ENCODE peak calls at places on chromosome 15, in nine cellular contexts. A, T, V, F, L, R, G, Q and I are unnamed samples.

GRCh38 chr15:50135123-50135541 is 16.1 kb upstream of the ATP8B4 start:
- DNase-seq in A (no peak), T (no peak), V (no peak), F (no peak), L (peak; percentile 73), R (peak; percentile 66), G (no peak), Q (no peak), I (no peak)

GRCh38 chr15:101308604-101309435 is 13.8 kb upstream of the SNRPA1 start:
- DNase-seq in A (no peak), T (no peak), V (no peak), F (no peak), L (no peak), R (no peak), G (no peak), Q (no peak), I (no peak)

GRCh38 chr15:79168922-79169322 is 78.3 kb upstream of the RASGRF1 start:
- DNase-seq in A (no peak), T (no peak), V (peak; percentile 52), F (peak; percentile 74), L (no peak), R (peak; percentile 3), G (peak; percentile 37), Q (peak; percentile 69), I (no peak)

GRCh38 chr15:50260969-50261496 is 4.5 kb downstream of the HDC start:
- DNase-seq in A (peak; percentile 49), T (no peak), V (no peak), F (no peak), L (no peak), R (peak; percentile 20), G (no peak), Q (no peak), I (no peak)

GRCh38 chr15:31276596-31277298 is 49.9 kb upstream of the KLF13 start:
- DNase-seq in A (no peak), T (no peak), V (no peak), F (no peak), L (no peak), R (no peak), G (no peak), Q (no peak), I (no peak)

GRCh38 chr15:77519540-77519939 is 98.9 kb downstream of the HMG20A start:
- DNase-seq in A (no peak), T (no peak), V (no peak), F (no peak), L (no peak), R (no peak), G (no peak), Q (no peak), I (no peak)

GRCh38 chr15:42118650-42119531 is 24.5 kb upstream of the PLA2G4D start:
- DNase-seq in A (no peak), T (no peak), V (peak; percentile 45), F (peak; percentile 58), L (no peak), R (no peak), G (no peak), Q (no peak), I (no peak)

GRCh38 chr15:94000603-94001002 is 230.8 kb upstream of the MCTP2 start:
- DNase-seq in A (no peak), T (no peak), V (no peak), F (no peak), L (no peak), R (no peak), G (no peak), Q (no peak), I (no peak)

GRCh38 chr15:36914466-36914865 is 185.9 kb downstream of the MEIS2 start:
- DNase-seq in A (no peak), T (no peak), V (peak; percentile 83), F (no peak), L (no peak), R (no peak), G (no peak), Q (no peak), I (no peak)

GRCh38 chr15:31457631-31458526 is 131.2 kb downstream of the KLF13 start:
- DNase-seq in A (no peak), T (peak; percentile 15), V (peak; percentile 69), F (peak; percentile 82), L (peak; percentile 94), R (peak; percentile 81), G (no peak), Q (no peak), I (no peak)

GRCh38 chr15:51160484-51160883 is 65.8 kb upstream of the TNFAIP8L3 start:
- DNase-seq in A (no peak), T (no peak), V (no peak), F (no peak), L (no peak), R (no peak), G (no peak), Q (no peak), I (no peak)

GRCh38 chr15:47757331-47757730 is 40.0 kb downstream of the SEMA6D start:
- DNase-seq in A (no peak), T (no peak), V (no peak), F (no peak), L (no peak), R (no peak), G (no peak), Q (no peak), I (no peak)

GRCh38 chr15:65373163-65373651 is 4.6 kb downstream of the IGDCC3 start:
- DNase-seq in A (no peak), T (no peak), V (no peak), F (no peak), L (no peak), R (no peak), G (peak; percentile 34), Q (no peak), I (no peak)

GRCh38 chr15:63367390-63367789 is 14.3 kb downstream of the CA12 start:
- DNase-seq in A (no peak), T (no peak), V (no peak), F (peak; percentile 90), L (peak; percentile 38), R (no peak), G (no peak), Q (peak; percentile 45), I (no peak)

GRCh38 chr15:91186892-91187644 is 87.0 kb downstream of the SV2B start:
- DNase-seq in A (peak; percentile 46), T (peak; percentile 20), V (peak; percentile 34), F (peak; percentile 44), L (peak; percentile 6), R (peak; percentile 30), G (peak; percentile 25), Q (peak; percentile 47), I (no peak)

DNA sequence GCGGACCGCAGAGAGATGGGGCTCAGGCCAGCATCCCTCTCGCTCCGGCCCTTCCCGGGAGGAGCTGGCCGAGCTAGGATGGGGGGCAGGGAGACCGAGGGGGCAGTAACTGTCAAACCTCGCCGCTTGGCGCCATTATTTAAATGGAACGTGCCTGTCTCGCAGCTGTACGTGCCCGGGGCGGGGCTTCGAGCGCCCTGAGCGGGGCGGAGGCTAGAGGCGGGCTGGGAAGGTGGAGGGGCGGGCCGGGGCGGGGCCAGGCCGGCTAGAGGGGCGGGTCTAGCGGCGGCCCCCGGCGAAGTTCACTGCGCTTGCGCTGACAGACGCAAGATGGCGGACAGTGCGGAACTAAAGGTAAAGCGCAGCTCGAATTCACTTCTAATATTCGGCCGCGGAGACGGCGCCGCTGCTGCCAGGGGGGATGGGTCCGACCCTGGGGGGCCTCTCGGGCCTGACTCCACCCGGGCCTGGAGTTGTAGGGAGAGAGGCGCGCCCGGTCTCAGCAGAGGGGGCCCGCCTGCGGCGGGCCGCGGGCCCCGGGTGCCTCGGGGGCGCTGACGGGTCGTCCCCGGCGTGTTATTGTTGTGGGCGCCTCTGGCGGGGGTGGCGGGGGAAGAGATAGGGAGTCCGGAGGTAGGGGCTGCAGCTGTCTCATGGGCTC is at the start of gene PIAS1:
- DNase-seq in A (peak; percentile 98), T (peak; percentile 70), V (peak; percentile 95), F (peak; percentile 73), L (peak; percentile 82), R (peak; percentile 85), G (peak; percentile 95), Q (peak; percentile 98), I (peak; percentile 72)
- TF ChIP-seq CTCF in A (no peak), T (no peak), V (no peak), F (no peak), L (no peak), R (no peak), G (peak; percentile 19), Q (no peak), I (no peak)

GRCh38 chr15:84981054-84981710 is 474 bp upstream of the PDE8A start:
- DNase-seq in A (peak; percentile 99), T (peak; percentile 89), V (peak; percentile 99), F (peak; percentile 83), L (peak; percentile 93), R (peak; percentile 97), G (peak; percentile 98), Q (peak; percentile 99), I (peak; percentile 93)
- TF ChIP-seq CTCF in A (no peak), T (no peak), V (peak; percentile 7), F (peak; percentile 17), L (no peak), R (no peak), G (no peak), Q (peak; percentile 49), I (no peak)

GRCh38 chr15:34987182-34987488 is 952 bp downstream of the ZNF770 start:
- DNase-seq in A (no peak), T (no peak), V (no peak), F (peak; percentile 38), L (no peak), R (no peak), G (no peak), Q (no peak), I (no peak)

GRCh38 chr15:34986326-34987181 is 1.5 kb downstream of the ZNF770 start:
- DNase-seq in A (peak; percentile 34), T (no peak), V (no peak), F (peak; percentile 46), L (no peak), R (no peak), G (no peak), Q (no peak), I (no peak)

GRCh38 chr15:34987982-34988873 is at the start of gene ZNF770:
- DNase-seq in A (peak; percentile 92), T (peak; percentile 33), V (peak; percentile 84), F (peak; percentile 54), L (peak; percentile 71), R (peak; percentile 74), G (peak; percentile 82), Q (peak; percentile 55), I (peak; percentile 54)

GRCh38 chr15:34984884-34985630 is 3.0 kb downstream of the ZNF770 start:
- DNase-seq in A (no peak), T (no peak), V (peak; percentile 65), F (peak; percentile 17), L (peak; percentile 51), R (peak; percentile 52), G (no peak), Q (no peak), I (no peak)

DNA sequence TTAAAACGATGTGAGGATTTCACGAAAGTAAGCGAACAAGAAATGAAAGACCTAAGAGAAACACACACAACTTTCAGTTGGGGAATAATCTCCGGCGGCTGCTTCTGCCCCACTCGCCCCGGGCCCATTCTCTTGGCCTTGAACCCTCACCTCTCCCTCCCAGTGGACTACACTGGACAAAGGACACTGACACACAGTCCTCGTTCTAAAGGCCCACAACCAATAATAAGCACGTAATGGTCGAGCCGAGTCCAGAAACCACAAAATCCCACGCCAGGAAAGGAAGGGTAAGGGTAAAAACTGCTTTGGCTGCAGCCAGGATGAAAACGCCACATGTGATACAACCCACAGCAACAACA is 485 bp downstream of the ZNF770 start:
- DNase-seq in A (no peak), T (peak; percentile 13), V (no peak), F (no peak), L (no peak), R (no peak), G (no peak), Q (no peak), I (no peak)
- TF ChIP-seq CTCF in A (no peak), T (no peak), V (no peak), F (no peak), L (no peak), R (no peak), G (no peak), Q (no peak), I (no peak)

GRCh38 chr15:74955796-74956647 is 550 bp downstream of the RPP25 start:
- DNase-seq in A (peak; percentile 86), T (no peak), V (peak; percentile 82), F (no peak), L (peak; percentile 64), R (peak; percentile 53), G (peak; percentile 78), Q (peak; percentile 83), I (no peak)
- TF ChIP-seq CTCF in A (peak; percentile 51), T (peak; percentile 27), V (peak; percentile 48), F (peak; percentile 74), L (no peak), R (peak; percentile 38), G (peak; percentile 56), Q (peak; percentile 49), I (peak; percentile 43)